ENCODE peak calls at places on chromosome 4, in eight cellular contexts. E, C, L, M, X, Q, U and T are unnamed samples.

GRCh38 chr4:88219099-88219498 is 60.7 kb upstream of the ABCG2 start:
- DNase-seq in E (no peak), C (no peak), L (peak; percentile 20), M (no peak), X (no peak), Q (no peak), U (peak; percentile 60), T (peak; percentile 26)

GRCh38 chr4:7194251-7195137 is 2.2 kb downstream of the SORCS2 start:
- DNase-seq in E (no peak), C (no peak), L (no peak), M (no peak), X (no peak), Q (no peak), U (no peak), T (peak; percentile 55)

GRCh38 chr4:7342223-7342576 is 92.5 kb downstream of the PSAPL1 start:
- DNase-seq in E (no peak), C (no peak), L (no peak), M (no peak), X (no peak), Q (no peak), U (no peak), T (no peak)

GRCh38 chr4:54005475-54005874 is 58.9 kb downstream of the CHIC2 start:
- DNase-seq in E (no peak), C (no peak), L (no peak), M (no peak), X (no peak), Q (no peak), U (peak; percentile 43), T (no peak)

GRCh38 chr4:153543351-153543750 is 77.2 kb downstream of the TMEM131L start:
- DNase-seq in E (no peak), C (no peak), L (no peak), M (no peak), X (no peak), Q (no peak), U (no peak), T (no peak)

GRCh38 chr4:108303488-108304177 is 134.9 kb upstream of the LEF1 start:
- DNase-seq in E (no peak), C (peak; percentile 18), L (no peak), M (no peak), X (peak; percentile 1), Q (no peak), U (peak; percentile 49), T (peak; percentile 5)

GRCh38 chr4:1988327-1988724 is 20.4 kb downstream of the NELFA start:
- DNase-seq in E (no peak), C (no peak), L (no peak), M (no peak), X (no peak), Q (no peak), U (no peak), T (no peak)

GRCh38 chr4:160009656-160010493 is 907.0 kb downstream of the RAPGEF2 start:
- DNase-seq in E (no peak), C (no peak), L (no peak), M (no peak), X (no peak), Q (no peak), U (no peak), T (no peak)

GRCh38 chr4:3221996-3222395 is 27.0 kb upstream of the MSANTD1 start:
- DNase-seq in E (no peak), C (no peak), L (no peak), M (no peak), X (no peak), Q (no peak), U (no peak), T (no peak)

GRCh38 chr4:101127176-101127790 is 220.0 kb downstream of the PPP3CA start:
- DNase-seq in E (no peak), C (no peak), L (no peak), M (no peak), X (no peak), Q (no peak), U (peak; percentile 24), T (no peak)

GRCh38 chr4:86223472-86223871 is 136.4 kb downstream of the MAPK10 start:
- DNase-seq in E (no peak), C (no peak), L (peak; percentile 11), M (no peak), X (peak; percentile 54), Q (no peak), U (peak; percentile 46), T (peak; percentile 49)

GRCh38 chr4:112029642-112030235 is 115.5 kb upstream of the FAM241A start:
- DNase-seq in E (no peak), C (no peak), L (no peak), M (no peak), X (no peak), Q (no peak), U (no peak), T (no peak)

GRCh38 chr4:87399148-87399547 is 8.2 kb upstream of the HSD17B11 start:
- DNase-seq in E (peak; percentile 41), C (no peak), L (no peak), M (peak; percentile 36), X (no peak), Q (no peak), U (no peak), T (no peak)

GRCh38 chr4:53377319-53378170 is at the start of gene FIP1L1:
- DNase-seq in E (peak; percentile 97), C (peak; percentile 56), L (peak; percentile 65), M (peak; percentile 97), X (peak; percentile 89), Q (peak; percentile 76), U (peak; percentile 93), T (peak; percentile 92)

DNA sequence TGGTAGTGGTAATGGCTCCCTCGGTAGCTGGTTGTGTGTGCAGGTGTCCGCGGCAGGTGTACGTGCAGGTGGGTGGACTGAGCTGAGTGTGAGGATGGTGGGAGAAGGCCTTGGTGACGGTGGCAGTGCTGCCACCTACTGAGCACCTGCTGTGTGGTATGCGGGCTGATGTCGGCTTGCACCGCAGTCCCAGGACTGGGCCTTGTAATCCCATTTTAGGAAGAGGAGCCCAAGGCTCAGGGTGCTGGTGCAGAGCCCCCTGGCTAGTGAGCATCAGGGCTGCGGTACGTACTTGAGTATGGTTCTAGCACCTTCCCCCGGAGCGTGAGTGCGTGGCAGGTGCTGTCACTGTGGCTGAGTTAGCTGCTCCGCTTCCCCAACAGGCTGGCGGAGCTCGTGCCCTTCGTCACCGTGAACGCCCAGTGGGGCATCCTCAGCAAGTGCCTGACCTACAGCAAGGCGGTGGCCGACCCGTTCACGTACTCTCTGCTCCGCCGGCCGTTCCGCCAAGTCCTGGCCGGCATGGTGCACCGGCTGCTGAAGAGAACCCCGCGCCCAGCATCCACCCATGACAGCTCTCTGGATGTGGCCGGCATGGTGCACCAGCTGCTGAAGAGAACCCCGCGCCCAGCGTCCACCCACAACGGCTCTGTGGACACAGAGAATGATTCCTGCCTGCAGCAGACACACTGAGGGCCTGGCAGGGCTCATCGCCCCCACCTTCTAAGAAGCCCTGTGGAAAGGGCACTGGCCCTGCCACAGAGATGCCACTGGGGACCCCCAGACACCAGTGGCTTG is 5.7 kb upstream of the CPZ start:
- DNase-seq in E (no peak), C (no peak), L (no peak), M (no peak), X (no peak), Q (no peak), U (no peak), T (peak; percentile 24)
- TF ChIP-seq CTCF in E (no peak), C (peak; percentile 35), L (no peak), M (no peak), X (no peak), Q (no peak), U (no peak), T (peak; percentile 38)

GRCh38 chr4:9979101-9979815 is 42.0 kb downstream of the SLC2A9 start:
- DNase-seq in E (no peak), C (no peak), L (no peak), M (no peak), X (peak; percentile 38), Q (no peak), U (no peak), T (no peak)
- TF ChIP-seq CTCF in E (no peak), C (no peak), L (no peak), M (no peak), X (no peak), Q (no peak), U (no peak), T (no peak)

GRCh38 chr4:76951333-76952033 is 1.9 kb downstream of the SEPTIN11 start:
- DNase-seq in E (no peak), C (no peak), L (no peak), M (no peak), X (no peak), Q (no peak), U (no peak), T (no peak)

GRCh38 chr4:76948441-76949292 is 885 bp upstream of the SEPTIN11 start:
- DNase-seq in E (peak; percentile 81), C (peak; percentile 46), L (no peak), M (peak; percentile 81), X (peak; percentile 73), Q (peak; percentile 50), U (peak; percentile 80), T (peak; percentile 69)

GRCh38 chr4:76949293-76950051 is at the start of gene SEPTIN11:
- DNase-seq in E (peak; percentile 94), C (peak; percentile 79), L (peak; percentile 76), M (peak; percentile 93), X (peak; percentile 91), Q (peak; percentile 85), U (peak; percentile 97), T (peak; percentile 90)

GRCh38 chr4:76950846-76951321 is 1.3 kb downstream of the SEPTIN11 start:
- DNase-seq in E (peak; percentile 18), C (no peak), L (no peak), M (peak; percentile 53), X (no peak), Q (no peak), U (peak; percentile 57), T (no peak)

DNA sequence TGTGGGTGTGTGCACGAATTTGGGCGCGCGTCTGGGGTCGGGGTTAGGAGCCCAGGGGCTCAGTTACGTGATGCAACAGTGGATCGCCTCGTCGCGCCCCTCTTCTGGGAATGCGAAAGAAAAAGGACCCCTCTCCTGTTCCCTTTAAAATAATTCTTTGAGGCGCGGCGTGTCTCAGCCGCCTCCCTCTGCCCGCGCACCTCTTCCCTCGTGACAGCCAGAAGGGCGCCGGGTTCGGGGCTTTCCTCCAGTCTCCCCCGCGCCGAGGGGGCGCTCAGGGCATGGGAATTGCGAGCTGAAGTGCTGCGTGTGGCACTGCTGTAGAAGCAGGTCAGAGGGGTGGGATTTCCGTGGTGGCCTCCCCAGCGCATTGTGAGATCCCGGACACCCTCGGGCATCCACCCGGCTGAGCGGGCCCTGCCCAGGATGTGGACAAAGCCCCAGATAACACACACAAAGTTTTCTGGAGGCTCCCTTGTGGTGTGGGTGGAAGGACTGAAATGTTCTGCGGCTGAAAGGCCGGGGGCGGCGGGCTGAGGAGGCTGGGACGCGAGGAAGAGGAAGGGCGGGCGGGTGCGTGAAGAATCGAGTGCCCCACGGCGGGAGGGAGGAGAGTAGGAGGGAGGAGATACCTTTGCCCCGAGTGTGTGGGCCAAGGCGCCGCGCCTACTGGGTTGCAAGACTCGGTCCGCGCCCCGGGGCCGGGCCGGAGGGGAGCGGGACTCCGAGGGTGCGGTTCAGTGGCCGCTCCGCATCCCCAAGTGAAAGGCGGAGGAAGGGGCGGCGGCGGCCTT is 697 bp downstream of the SEPTIN11 start:
- DNase-seq in E (peak; percentile 85), C (no peak), L (no peak), M (peak; percentile 85), X (no peak), Q (no peak), U (no peak), T (peak; percentile 21)
- TF ChIP-seq CTCF in E (no peak), C (peak; percentile 16), L (no peak), M (no peak), X (peak; percentile 7), Q (no peak), U (peak; percentile 6), T (no peak)

DNA sequence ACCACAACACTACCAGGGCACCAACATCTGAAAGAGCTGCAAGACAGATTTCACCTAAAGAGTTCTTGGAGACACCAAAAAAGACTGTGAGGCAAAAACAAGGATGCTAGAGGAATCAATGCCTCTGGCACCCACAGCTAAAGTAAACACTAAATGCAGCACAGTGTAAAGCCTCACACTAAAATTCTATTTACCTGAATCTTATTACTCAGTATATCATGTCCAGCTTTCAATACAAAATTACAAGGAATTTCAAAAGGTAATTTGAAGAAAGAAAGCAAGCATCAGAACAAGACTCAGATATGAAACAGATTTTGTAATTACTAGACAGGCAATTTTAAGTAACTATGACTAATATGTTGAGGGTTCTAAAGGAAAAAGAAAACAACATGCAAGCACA is 19.6 kb downstream of the RAB28 start:
- DNase-seq in E (no peak), C (no peak), L (no peak), M (no peak), X (no peak), Q (no peak), U (no peak), T (no peak)
- TF ChIP-seq CTCF in E (no peak), C (no peak), L (no peak), M (no peak), X (no peak), Q (no peak), U (no peak), T (no peak)